ENCODE peak calls at places on chromosome 1, in ten cellular contexts. T is prostate gland, R is esophagus squamous epithelium, E is foreskin keratinocyte, S is tibial artery, Q is cardiac muscle cell, J is left ventricle myocardium inferior, B is ovary, N is PC-3, D is K562. G is an unnamed sample.

GRCh38 chr1:9822897-9823692 is 670 bp downstream of the CLSTN1 start:
- DNase-seq in T (no peak), R (no peak), E (no peak), S (no peak), Q (peak), J (peak), B (peak), N (peak), D (peak), G (no peak)

GRCh38 chr1:33377013-33377412 is 53.9 kb downstream of the PHC2 start:
- DNase-seq in T (peak), R (no peak), E (no peak), S (no peak), Q (no peak), J (no peak), B (no peak), N (no peak), D (no peak), G (no peak)

GRCh38 chr1:40182956-40183710 is 21.9 kb downstream of the RLF start:
- DNase-seq in T (no peak), R (no peak), E (no peak), S (no peak), Q (peak), J (no peak), B (no peak), N (peak), D (peak), G (peak)

GRCh38 chr1:11485191-11485590 is 6.2 kb downstream of the DISP3 start:
- DNase-seq in T (peak), R (no peak), E (no peak), S (no peak), Q (no peak), J (no peak), B (no peak), N (no peak), D (no peak), G (no peak)

GRCh38 chr1:86787626-86788025 is 83.2 kb downstream of the SH3GLB1 start:
- DNase-seq in T (no peak), R (no peak), E (no peak), S (no peak), Q (no peak), J (no peak), B (no peak), N (no peak), D (no peak), G (no peak)

GRCh38 chr1:97832490-97832889 is 88.3 kb downstream of the DPYD start:
- DNase-seq in T (no peak), R (no peak), E (no peak), S (no peak), Q (peak), J (peak), B (no peak), N (no peak), D (no peak), G (no peak)

GRCh38 chr1:71464016-71464415 is 383.2 kb upstream of the ZRANB2 start:
- DNase-seq in T (no peak), R (no peak), E (no peak), S (no peak), Q (peak), J (no peak), B (no peak), N (no peak), D (no peak), G (no peak)

GRCh38 chr1:158121604-158122254 is 59.0 kb upstream of the CD1D start:
- DNase-seq in T (peak), R (no peak), E (no peak), S (no peak), Q (peak), J (no peak), B (peak), N (peak), D (peak), G (peak)

GRCh38 chr1:21596628-21597027 is 72.5 kb downstream of the RAP1GAP start:
- DNase-seq in T (no peak), R (no peak), E (no peak), S (no peak), Q (no peak), J (no peak), B (no peak), N (no peak), D (no peak), G (no peak)

GRCh38 chr1:95974586-95974985 is 740.6 kb downstream of the RWDD3 start:
- DNase-seq in T (no peak), R (no peak), E (no peak), S (no peak), Q (peak), J (no peak), B (no peak), N (peak), D (no peak), G (no peak)

GRCh38 chr1:156214024-156214748 is 1.4 kb downstream of the PMF1 start:
- DNase-seq in T (no peak), R (no peak), E (peak), S (no peak), Q (peak), J (no peak), B (peak), N (peak), D (peak), G (no peak)

GRCh38 chr1:10232213-10232612 is 21.8 kb downstream of the KIF1B start:
- DNase-seq in T (no peak), R (no peak), E (no peak), S (no peak), Q (no peak), J (no peak), B (no peak), N (no peak), D (no peak), G (no peak)

GRCh38 chr1:218377143-218377660 is 32.1 kb downstream of the TGFB2 start:
- DNase-seq in T (peak), R (no peak), E (peak), S (no peak), Q (peak), J (no peak), B (no peak), N (peak), D (peak), G (no peak)

GRCh38 chr1:161768986-161769672 is 3.0 kb downstream of the ATF6 start:
- DNase-seq in T (no peak), R (no peak), E (no peak), S (no peak), Q (no peak), J (no peak), B (no peak), N (peak), D (no peak), G (no peak)

GRCh38 chr1:209323743-209324142 is 259.8 kb upstream of the CAMK1G start:
- DNase-seq in T (no peak), R (no peak), E (peak), S (no peak), Q (no peak), J (no peak), B (no peak), N (peak), D (no peak), G (no peak)

GRCh38 chr1:111082421-111083192 is 57.3 kb downstream of the DRAM2 start:
- DNase-seq in T (no peak), R (no peak), E (no peak), S (no peak), Q (peak), J (no peak), B (no peak), N (peak), D (no peak), G (no peak)

GRCh38 chr1:53390261-53390660 is 62.4 kb upstream of the LRP8 start:
- DNase-seq in T (peak), R (no peak), E (no peak), S (peak), Q (no peak), J (peak), B (no peak), N (no peak), D (no peak), G (no peak)

GRCh38 chr1:151570819-151571218 is 30.7 kb downstream of the TUFT1 start:
- DNase-seq in T (no peak), R (no peak), E (peak), S (no peak), Q (no peak), J (no peak), B (no peak), N (no peak), D (no peak), G (no peak)

GRCh38 chr1:98702976-98703375 is 41.5 kb downstream of the SNX7 start:
- DNase-seq in T (no peak), R (no peak), E (no peak), S (no peak), Q (peak), J (no peak), B (no peak), N (peak), D (no peak), G (no peak)

GRCh38 chr1:234589854-234590620 is 19.9 kb downstream of the IRF2BP2 start:
- DNase-seq in T (no peak), R (no peak), E (peak), S (no peak), Q (peak), J (no peak), B (no peak), N (no peak), D (peak), G (peak)

GRCh38 chr1:116278541-116278866 is 94.5 kb upstream of the ATP1A1 start:
- DNase-seq in T (no peak), R (no peak), E (no peak), S (no peak), Q (no peak), J (no peak), B (no peak), N (no peak), D (no peak), G (no peak)

GRCh38 chr1:224534731-224535130 is 81.4 kb upstream of the CNIH3 start:
- DNase-seq in T (no peak), R (no peak), E (no peak), S (no peak), Q (no peak), J (no peak), B (no peak), N (no peak), D (no peak), G (no peak)

GRCh38 chr1:99818063-99818699 is 32.0 kb upstream of the AGL start:
- DNase-seq in T (no peak), R (no peak), E (no peak), S (no peak), Q (peak), J (no peak), B (no peak), N (no peak), D (no peak), G (no peak)

GRCh38 chr1:98794196-98794886 is 132.8 kb downstream of the SNX7 start:
- DNase-seq in T (peak), R (no peak), E (peak), S (peak), Q (peak), J (no peak), B (no peak), N (peak), D (peak), G (peak)

GRCh38 chr1:151062738-151063371 is 2.7 kb downstream of the MLLT11 start:
- DNase-seq in T (no peak), R (no peak), E (peak), S (no peak), Q (peak), J (no peak), B (no peak), N (peak), D (no peak), G (peak)

GRCh38 chr1:71311396-71311795 is 230.6 kb upstream of the ZRANB2 start:
- DNase-seq in T (no peak), R (no peak), E (no peak), S (no peak), Q (peak), J (no peak), B (no peak), N (no peak), D (no peak), G (no peak)

GRCh38 chr1:223386013-223386412 is 7.2 kb upstream of the CCDC185 start:
- DNase-seq in T (no peak), R (no peak), E (no peak), S (no peak), Q (no peak), J (no peak), B (no peak), N (no peak), D (no peak), G (no peak)

GRCh38 chr1:167763525-167764220 is 41.9 kb downstream of the MPZL1 start:
- DNase-seq in T (peak), R (no peak), E (peak), S (no peak), Q (peak), J (no peak), B (no peak), N (no peak), D (no peak), G (no peak)

GRCh38 chr1:2152914-2153313 is 41.7 kb downstream of the FAAP20 start:
- DNase-seq in T (no peak), R (no peak), E (no peak), S (no peak), Q (no peak), J (no peak), B (no peak), N (no peak), D (no peak), G (no peak)

DNA sequence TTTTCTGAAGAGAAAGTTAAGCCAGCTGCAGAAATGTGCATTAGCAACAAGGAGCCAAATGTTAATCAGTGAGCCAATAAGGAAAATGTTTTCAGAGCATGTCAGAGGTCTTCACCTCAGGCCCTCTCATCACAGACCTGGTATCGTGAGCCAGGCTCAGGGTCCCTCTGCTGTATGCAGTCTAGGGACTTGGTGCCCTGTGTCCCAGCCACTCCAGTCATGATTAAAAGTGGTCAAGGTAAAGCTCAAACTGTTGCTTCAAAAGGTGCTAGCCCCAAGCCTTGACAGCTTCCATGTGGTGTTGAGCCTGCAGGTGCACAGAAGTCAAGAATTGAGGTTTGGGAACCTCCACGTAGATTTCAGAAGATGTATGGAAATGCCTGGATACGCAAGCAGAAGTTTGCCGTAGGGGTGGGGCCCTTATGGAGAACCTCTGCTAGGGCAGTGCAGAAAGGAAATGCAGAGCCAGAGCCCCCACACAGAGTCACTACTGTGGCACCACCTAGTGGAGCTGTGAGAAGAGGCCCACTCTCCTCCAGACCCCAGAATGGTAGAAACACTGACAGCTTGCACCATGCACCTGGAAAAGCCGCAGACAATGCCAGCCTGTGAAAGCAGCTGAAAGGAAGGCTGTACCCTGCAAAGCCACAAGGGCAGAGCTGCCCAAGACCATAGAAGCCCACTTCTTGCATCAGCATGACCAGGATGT is 1128.7 kb downstream of the AMY1C start:
- DNase-seq in T (no peak), R (no peak), E (no peak), S (no peak), Q (no peak), J (no peak), B (no peak), N (no peak), D (no peak), G (peak)
- TF ChIP-seq CTCF in T (no peak), R (no peak), E (no peak), S (no peak), Q (no peak), J (no peak), B (no peak), N (no peak), D (no peak), G (peak)

DNA sequence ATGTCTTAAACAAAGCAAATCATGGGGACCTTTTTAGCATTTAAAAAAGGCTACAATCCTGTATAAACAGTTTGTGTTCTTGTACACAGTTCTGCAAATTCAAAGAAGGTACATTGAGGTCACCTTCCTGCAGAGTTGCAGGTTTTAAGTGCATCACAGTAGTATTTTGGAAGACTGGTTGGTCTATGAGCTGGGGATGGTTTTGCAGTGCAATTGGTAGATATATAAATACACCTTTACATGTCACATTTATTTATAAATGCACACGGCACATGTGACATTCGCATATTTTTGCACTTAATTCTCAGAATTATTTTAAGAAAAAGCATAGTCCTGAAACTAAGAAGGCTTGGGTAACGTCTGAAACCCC is 599 bp upstream of the ITPKB start:
- DNase-seq in T (no peak), R (no peak), E (no peak), S (no peak), Q (no peak), J (no peak), B (no peak), N (no peak), D (no peak), G (no peak)
- H3K27ac ChIP-seq in T (peak), R (peak), E (no peak), S (peak), Q (no peak), J (peak), B (no peak), N (peak), D (no peak), G (no peak)

GRCh38 chr1:13806108-13806507 is 106.1 kb downstream of the PRDM2 start:
- DNase-seq in T (no peak), R (no peak), E (no peak), S (no peak), Q (no peak), J (no peak), B (no peak), N (no peak), D (no peak), G (no peak)

GRCh38 chr1:13805431-13805830 is 105.4 kb downstream of the PRDM2 start:
- DNase-seq in T (no peak), R (no peak), E (no peak), S (no peak), Q (no peak), J (no peak), B (no peak), N (no peak), D (no peak), G (no peak)

GRCh38 chr1:13809461-13810159 is 109.6 kb downstream of the PRDM2 start:
- DNase-seq in T (no peak), R (no peak), E (no peak), S (no peak), Q (no peak), J (no peak), B (no peak), N (no peak), D (peak), G (peak)

GRCh38 chr1:13808729-13809131 is 108.7 kb downstream of the PRDM2 start:
- DNase-seq in T (no peak), R (no peak), E (peak), S (no peak), Q (peak), J (peak), B (peak), N (no peak), D (peak), G (no peak)

DNA sequence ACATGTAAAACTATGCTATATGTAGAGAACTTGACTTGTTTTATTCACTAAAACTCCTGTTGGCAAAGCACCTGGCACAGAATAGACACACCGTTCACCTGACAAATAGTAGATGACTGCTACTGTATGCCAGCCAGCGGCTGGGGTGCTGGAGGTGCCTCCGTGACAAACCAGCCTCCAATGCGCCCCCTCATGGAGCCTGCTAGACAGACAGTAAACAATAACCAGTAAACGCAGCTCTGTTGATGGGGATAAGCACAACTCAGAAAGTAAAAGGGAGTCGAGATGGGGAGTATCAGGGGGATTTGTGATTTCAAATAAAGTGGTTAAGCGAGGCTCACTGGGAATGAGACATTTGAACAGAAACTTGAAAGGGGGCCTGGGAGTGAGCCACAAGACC is 107.2 kb downstream of the PRDM2 start:
- DNase-seq in T (peak), R (no peak), E (no peak), S (no peak), Q (peak), J (no peak), B (no peak), N (peak), D (peak), G (peak)
- TF ChIP-seq CTCF in T (peak), R (no peak), E (peak), S (no peak), Q (peak), J (peak), B (no peak), N (peak), D (peak), G (peak)

DNA sequence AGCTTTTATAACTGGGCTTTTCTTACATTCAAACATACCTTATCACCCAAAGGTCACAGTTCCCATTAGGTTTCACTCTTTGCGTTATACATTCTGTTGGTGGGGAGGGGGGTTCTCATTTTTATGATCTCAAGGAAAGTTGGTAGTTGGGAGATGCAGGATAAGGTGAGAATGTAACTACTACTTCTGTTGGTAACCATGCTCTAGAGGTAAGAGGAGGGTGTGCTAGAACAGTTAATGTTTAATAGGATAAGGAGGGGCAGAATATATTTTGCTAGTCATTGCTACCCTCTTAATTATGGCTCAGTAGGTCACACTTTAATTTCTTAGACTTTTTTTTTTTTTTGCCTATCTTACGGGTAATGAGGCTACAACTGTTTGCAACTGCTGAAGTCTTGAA is 10.7 kb downstream of the YBX1 start:
- DNase-seq in T (no peak), R (no peak), E (no peak), S (no peak), Q (no peak), J (no peak), B (no peak), N (no peak), D (no peak), G (no peak)
- H3K27ac ChIP-seq in T (no peak), R (peak), E (peak), S (no peak), Q (no peak), J (no peak), B (no peak), N (no peak), D (peak), G (no peak)

G was measured in WERI-Rb-1.